ENCODE peak calls at places on chromosomes 7 and 10, in ten cellular contexts. R is tibial nerve, A is sigmoid colon, T is K562, C is SK-N-SH, V is H1, X is stomach, W is upper lobe of left lung, M is A549, O is transverse colon. K is an unnamed sample.

GRCh38 chr10:26621889-26622681 is 75.4 kb upstream of the PDSS1 start:
- DNase-seq in V (no peak), W (peak; percentile 89), X (peak; percentile 85), M (peak; percentile 34), C (peak; percentile 56), A (peak; percentile 73), O (peak; percentile 67), T (peak; percentile 13), R (no peak), K (no peak)

GRCh38 chr7:4951903-4952636 is 6.9 kb downstream of the MMD2 start:
- DNase-seq in T (peak; percentile 51), R (no peak), O (no peak), X (no peak), W (peak; percentile 49), C (no peak), V (no peak), M (no peak), A (no peak), K (no peak)

GRCh38 chr7:124032369-124033092 is at the start of gene TMEM229A:
- DNase-seq in W (peak; percentile 88), O (peak; percentile 42), M (peak; percentile 22), T (no peak), V (peak; percentile 44), C (peak; percentile 88), A (peak; percentile 61), R (no peak), X (peak; percentile 54), K (peak; percentile 13)

GRCh38 chr7:41536116-41536515 is 166.8 kb downstream of the INHBA start:
- DNase-seq in V (no peak), T (no peak), W (no peak), C (no peak), X (no peak), M (no peak), R (no peak), A (no peak), O (no peak), K (no peak)

GRCh38 chr10:22550732-22551131 is 163.6 kb downstream of the PIP4K2A start:
- DNase-seq in A (no peak), M (peak; percentile 9), W (no peak), X (peak; percentile 44), V (peak; percentile 36), T (peak; percentile 67), C (peak; percentile 69), O (peak; percentile 44), R (no peak), K (peak; percentile 27)

GRCh38 chr10:110993024-110993693 is 73.8 kb downstream of the SHOC2 start:
- DNase-seq in M (no peak), X (no peak), R (no peak), V (no peak), O (no peak), T (no peak), W (no peak), A (no peak), C (no peak), K (no peak)

GRCh38 chr7:78510580-78511188 is 712.1 kb downstream of the PHTF2 start:
- DNase-seq in C (peak; percentile 57), T (no peak), M (peak; percentile 7), A (no peak), X (peak; percentile 32), V (peak; percentile 41), R (no peak), O (peak; percentile 13), W (no peak), K (no peak)

GRCh38 chr10:18658301-18658991 is 785 bp upstream of the ARL5B start:
- DNase-seq in T (no peak), O (peak; percentile 19), W (peak; percentile 72), A (no peak), V (no peak), R (no peak), M (no peak), X (no peak), C (no peak), K (peak; percentile 50)

GRCh38 chr10:33273295-33274002 is 61.0 kb downstream of the NRP1 start:
- DNase-seq in V (no peak), C (peak; percentile 60), X (peak; percentile 94), R (peak; percentile 65), T (no peak), A (peak; percentile 94), O (peak; percentile 78), M (peak; percentile 78), W (peak; percentile 10), K (peak; percentile 86)

GRCh38 chr10:68184546-68184945 is 47.4 kb downstream of the ATOH7 start:
- DNase-seq in T (no peak), A (no peak), C (no peak), O (no peak), W (no peak), M (no peak), V (no peak), R (no peak), X (no peak), K (no peak)

GRCh38 chr7:3916146-3916545 is 615.1 kb downstream of the SDK1 start:
- DNase-seq in O (no peak), R (no peak), T (no peak), M (no peak), V (no peak), W (no peak), A (no peak), X (no peak), C (no peak), K (no peak)

GRCh38 chr10:82238291-82238690 is 363.3 kb downstream of the NRG3 start:
- DNase-seq in T (no peak), M (no peak), W (no peak), C (no peak), V (no peak), X (no peak), O (no peak), R (no peak), A (no peak), K (no peak)

GRCh38 chr10:124739996-124740373 is 4.2 kb downstream of the FAM53B start:
- DNase-seq in A (no peak), T (no peak), X (no peak), O (no peak), R (no peak), M (no peak), V (no peak), W (no peak), C (no peak), K (peak; percentile 20)
- TF ChIP-seq EP300 in A (no peak), T (no peak), X (no peak), O (no peak), R (no peak), M (no peak), V (no peak), W (no peak), C (no peak), K (no peak)

GRCh38 chr7:134899729-134900128 is 86.6 kb upstream of the AGBL3 start:
- DNase-seq in A (no peak), M (no peak), C (no peak), W (no peak), V (no peak), O (no peak), X (no peak), T (no peak), R (no peak), K (no peak)
- H3K4me1 ChIP-seq in A (peaks cover 72% of the 10 kb centered on the region), M (peaks cover 51% of the 10 kb centered on the region), C (peaks cover 22% of the 10 kb centered on the region), W (no peaks in the 10 kb centered on the region), V (peaks cover 5% of the 10 kb centered on the region), O (peaks cover 14% of the 10 kb centered on the region), X (peaks cover 21% of the 10 kb centered on the region), T (no peaks in the 10 kb centered on the region), R (peaks cover 27% of the 10 kb centered on the region), K (peaks cover 17% of the 10 kb centered on the region)

GRCh38 chr10:30186371-30186875 is 127.0 kb upstream of the JCAD start:
- DNase-seq in X (peak; percentile 28), O (peak; percentile 12), R (no peak), M (no peak), V (no peak), T (no peak), C (no peak), A (no peak), W (no peak), K (no peak)
- TF ChIP-seq EP300 in X (no peak), O (no peak), R (no peak), M (no peak), V (no peak), T (no peak), C (no peak), A (no peak), W (no peak), K (no peak)

DNA sequence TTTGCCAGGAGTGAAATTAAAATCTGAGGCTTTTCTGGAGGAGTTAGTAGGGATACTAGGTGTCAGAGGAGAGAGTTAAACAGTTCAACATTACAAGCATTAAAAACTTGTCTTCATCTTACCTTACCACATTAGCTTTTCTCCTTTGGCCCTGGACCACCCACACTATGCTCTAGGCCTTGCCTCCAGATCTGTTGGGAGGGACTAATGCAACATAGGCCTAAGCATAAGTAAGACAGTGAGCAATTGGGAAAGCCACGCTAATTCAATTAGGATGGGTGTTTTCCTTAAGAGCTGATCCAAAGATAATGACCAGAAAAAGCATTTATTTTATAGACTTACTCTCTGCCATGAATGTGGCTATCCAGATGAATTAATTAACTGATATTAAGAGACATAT is 158.9 kb downstream of the ELMO1 start:
- DNase-seq in X (no peak), C (peak; percentile 62), W (no peak), O (no peak), M (no peak), A (no peak), T (no peak), V (no peak), R (no peak), K (no peak)
- H3K4me1 ChIP-seq in X (peaks cover 14% of the 10 kb centered on the region), C (no peaks in the 10 kb centered on the region), W (peaks cover 30% of the 10 kb centered on the region), O (no peaks in the 10 kb centered on the region), M (peaks cover 8% of the 10 kb centered on the region), A (peaks cover 4% of the 10 kb centered on the region), T (no peaks in the 10 kb centered on the region), V (peaks cover 10% of the 10 kb centered on the region), R (peaks cover 29% of the 10 kb centered on the region), K (peaks cover 14% of the 10 kb centered on the region)

K was measured in ovary.